ENCODE peak calls at places on chromosomes 11 and 22, in seven cellular contexts. H is T-cell; P is stimulated activated CD8-positive, alpha-beta memory T cell treated with anti-CD3 and anti-CD28 coated beads, Interleukin-4, amount 100 ng/mL, for 4 hours; N is NCI-H1436 treated with DMSO at 0.1 percent for 48 hours; O is NCI-H69; M is astrocyte; C is ELF-1. I is an unnamed sample.

GRCh38 chr11:32141886-32142546 is 51.1 kb downstream of the RCN1 start:
- DNase-seq in H (no peak), P (no peak), N (no peak), O (peak; percentile 82), M (no peak), C (no peak), I (peak; percentile 74)

GRCh38 chr11:119251114-119251513 is 45.0 kb downstream of the CBL start:
- DNase-seq in H (no peak), P (no peak), N (no peak), O (no peak), M (no peak), C (no peak), I (no peak)

GRCh38 chr11:32343325-32344008 is 91.9 kb downstream of the WT1 start:
- DNase-seq in H (no peak), P (no peak), N (no peak), O (no peak), M (no peak), C (no peak), I (no peak)

GRCh38 chr11:116610190-116610589 is 162.6 kb downstream of the BUD13 start:
- DNase-seq in H (no peak), P (no peak), N (no peak), O (peak; percentile 97), M (no peak), C (no peak), I (peak; percentile 57)

GRCh38 chr22:45503071-45503815 is 560 bp downstream of the FBLN1 start:
- DNase-seq in H (no peak), P (no peak), N (no peak), O (peak; percentile 56), M (no peak), C (no peak), I (no peak)

GRCh38 chr22:30829901-30830550 is 135.4 kb downstream of the OSBP2 start:
- DNase-seq in H (no peak), P (no peak), N (no peak), O (no peak), M (peak; percentile 96), C (no peak), I (no peak)

GRCh38 chr11:23564370-23564769 is 704.1 kb upstream of the CCDC179 start:
- DNase-seq in H (no peak), P (no peak), N (no peak), O (peak; percentile 98), M (no peak), C (no peak), I (no peak)

GRCh38 chr11:3194016-3194816 is 24.4 kb downstream of the MRGPRG start:
- DNase-seq in H (no peak), P (no peak), N (no peak), O (no peak), M (no peak), C (no peak), I (no peak)

GRCh38 chr22:32706149-32706548 is 95.4 kb upstream of the TIMP3 start:
- DNase-seq in H (no peak), P (no peak), N (no peak), O (no peak), M (no peak), C (no peak), I (peak; percentile 18)

GRCh38 chr11:93497575-93497974 is 45.6 kb downstream of the SMCO4 start:
- DNase-seq in H (no peak), P (no peak), N (no peak), O (no peak), M (no peak), C (no peak), I (no peak)

GRCh38 chr22:48099671-48100070 is 1337.2 kb downstream of the TBC1D22A start:
- DNase-seq in H (no peak), P (no peak), N (no peak), O (no peak), M (no peak), C (no peak), I (no peak)